ENCODE peak calls at places on chromosomes 2 and 18, in eight cellular contexts. K, F, I, Z, P, W, A and O are unnamed samples.

GRCh38 chr2:164852086-164852485 is 10.5 kb upstream of the COBLL1 start:
- DNase-seq in K (no peak), F (no peak), I (no peak), Z (no peak), P (no peak), W (no peak), A (no peak), O (no peak)

GRCh38 chr2:132424526-132425121 is 8.0 kb downstream of the GPR39 start:
- DNase-seq in K (no peak), F (no peak), I (no peak), Z (no peak), P (peak; percentile 65), W (no peak), A (no peak), O (no peak)

GRCh38 chr18:41906528-41907256 is 48.3 kb upstream of the PIK3C3 start:
- DNase-seq in K (no peak), F (peak; percentile 15), I (peak; percentile 28), Z (peak; percentile 50), P (peak; percentile 24), W (peak; percentile 10), A (peak; percentile 15), O (peak; percentile 27)

GRCh38 chr2:99421469-99421868 is 68.3 kb downstream of the REV1 start:
- DNase-seq in K (no peak), F (no peak), I (no peak), Z (no peak), P (no peak), W (no peak), A (no peak), O (no peak)

GRCh38 chr2:171735991-171736710 is 48.9 kb downstream of the DYNC1I2 start:
- DNase-seq in K (no peak), F (no peak), I (no peak), Z (no peak), P (no peak), W (no peak), A (no peak), O (no peak)

GRCh38 chr2:69774984-69775982 is 33.3 kb downstream of the ANXA4 start:
- DNase-seq in K (no peak), F (no peak), I (peak; percentile 49), Z (no peak), P (no peak), W (no peak), A (no peak), O (no peak)

GRCh38 chr2:106053116-106053515 is 141.0 kb downstream of the UXS1 start:
- DNase-seq in K (no peak), F (no peak), I (peak; percentile 47), Z (no peak), P (no peak), W (no peak), A (no peak), O (peak; percentile 71)

GRCh38 chr18:21242141-21243040 is at the start of gene GREB1L:
- DNase-seq in K (peak; percentile 74), F (peak; percentile 62), I (peak; percentile 40), Z (peak; percentile 60), P (no peak), W (peak; percentile 40), A (no peak), O (peak; percentile 57)

GRCh38 chr2:85377083-85377482 is 22.5 kb downstream of the ELMOD3 start:
- DNase-seq in K (no peak), F (no peak), I (no peak), Z (no peak), P (no peak), W (no peak), A (no peak), O (no peak)

GRCh38 chr2:56326346-56326741 is 142.6 kb downstream of the CCDC85A start:
- DNase-seq in K (no peak), F (no peak), I (no peak), Z (no peak), P (no peak), W (no peak), A (no peak), O (no peak)